ENCODE peak calls at places on chromosomes 4 and X, in seven cellular contexts. C is activated T-helper 1 cell treated with anti-CD3 and anti-CD28 coated beads, Interleukin-12 subunit alpha, Interleukin-12 subunit beta, Interleukin-2, Interleukin-4 antibody, amounts not matched to agents 30 ng/mL and 10 ng/mL and 1 ng/mL, durations not matched to agents 14 hours and 24 hours and 36 hours; L is central memory CD4-positive, alpha-beta T cell; T is fibroblast of lung; V is lower lobe of right lung; Y is left ventricle myocardium superior; J is IMR-90. E is an unnamed sample.

GRCh38 chr4:147756417-147756816 is 24.5 kb downstream of the ARHGAP10 start:
- DNase-seq in C (no peak), V (no peak), L (no peak), Y (no peak), J (no peak), T (no peak), E (no peak)

GRCh38 chr4:38306482-38307071 is 346.4 kb downstream of the PTTG2 start:
- DNase-seq in C (peak), J (no peak), Y (no peak), T (no peak), L (no peak), V (no peak), E (no peak)

GRCh38 chr4:11404431-11404830 is 24.3 kb downstream of the HS3ST1 start:
- DNase-seq in T (no peak), J (no peak), V (no peak), Y (no peak), C (no peak), L (no peak), E (no peak)

GRCh38 chr4:84985952-84986351 is 19.5 kb upstream of the WDFY3 start:
- DNase-seq in T (peak), V (no peak), C (no peak), Y (no peak), L (no peak), J (peak), E (no peak)

GRCh38 chrX:4150259-4150658 is 436.8 kb upstream of the PRKX start:
- DNase-seq in L (no peak), C (no peak), V (no peak), J (no peak), Y (no peak), T (no peak), E (no peak)

GRCh38 chrX:154013614-154014360 is 5.9 kb downstream of the IRAK1 start:
- DNase-seq in V (peak), T (no peak), L (peak), Y (no peak), J (peak), C (peak), E (peak)

GRCh38 chr4:151114986-151115385 is 15.6 kb downstream of the RPS3A start:
- DNase-seq in Y (no peak), J (peak), V (no peak), L (no peak), T (peak), C (no peak), E (no peak)

GRCh38 chrX:118973389-118974087 is 880 bp upstream of the LONRF3 start:
- DNase-seq in C (no peak), V (peak), Y (peak), J (no peak), L (no peak), T (no peak), E (peak)

GRCh38 chrX:46967547-46967946 is 55.3 kb downstream of the JADE3 start:
- DNase-seq in C (no peak), T (no peak), Y (no peak), J (no peak), L (no peak), V (no peak), E (no peak)

GRCh38 chr4:8205749-8206611 is 6.9 kb downstream of the SH3TC1 start:
- DNase-seq in L (no peak), Y (no peak), T (no peak), C (no peak), J (no peak), V (no peak), E (peak)

GRCh38 chr4:22491939-22492338 is 23.9 kb downstream of the ADGRA3 start:
- DNase-seq in T (no peak), C (no peak), V (no peak), L (no peak), J (no peak), Y (no peak), E (no peak)

GRCh38 chr4:147430111-147430510 is 50.8 kb upstream of the EDNRA start:
- DNase-seq in Y (no peak), T (no peak), J (no peak), L (no peak), V (no peak), C (no peak), E (no peak)

GRCh38 chrX:55342533-55343501 is 78.1 kb upstream of the PAGE3 start:
- DNase-seq in J (no peak), V (no peak), T (no peak), Y (no peak), C (peak), L (peak), E (no peak)

GRCh38 chr4:131063878-131064277 is 1967.9 kb downstream of the C4orf33 start:
- DNase-seq in V (no peak), T (peak), L (no peak), Y (no peak), C (no peak), J (no peak), E (no peak)

GRCh38 chr4:114057746-114058145 is 78.3 kb upstream of the ARSJ start:
- DNase-seq in Y (no peak), T (no peak), C (no peak), V (no peak), L (no peak), J (no peak), E (no peak)

GRCh38 chrX:39921838-39922237 is 175.9 kb downstream of the BCOR start:
- DNase-seq in T (no peak), C (no peak), L (no peak), V (no peak), Y (peak), J (no peak), E (no peak)

GRCh38 chr4:15182600-15183222 is 180.4 kb downstream of the CPEB2 start:
- DNase-seq in C (no peak), T (peak), V (no peak), L (no peak), J (no peak), Y (no peak), E (no peak)

GRCh38 chrX:134020910-134021309 is 35.5 kb upstream of the GPC3 start:
- DNase-seq in T (no peak), J (no peak), Y (no peak), V (no peak), C (no peak), L (no peak), E (no peak)

GRCh38 chr4:162010362-162010761 is 153.4 kb downstream of the FSTL5 start:
- DNase-seq in C (no peak), L (no peak), V (no peak), Y (no peak), J (no peak), T (no peak), E (no peak)

GRCh38 chr4:36392049-36392448 is 110.6 kb downstream of the DTHD1 start:
- DNase-seq in Y (no peak), T (peak), L (no peak), V (no peak), C (no peak), J (no peak), E (no peak)

GRCh38 chrX:52563105-52563504 is 46.2 kb upstream of the XAGE1B start:
- DNase-seq in C (no peak), L (no peak), J (no peak), T (no peak), V (no peak), Y (no peak), E (no peak)

GRCh38 chr4:108834787-108835384 is 72.0 kb upstream of the ETNPPL start:
- DNase-seq in V (no peak), J (peak), C (no peak), Y (no peak), L (peak), T (peak), E (no peak)

GRCh38 chrX:17597836-17598434 is 139.4 kb upstream of the SCML1 start:
- DNase-seq in J (no peak), C (no peak), V (peak), L (no peak), Y (peak), T (peak), E (no peak)

GRCh38 chr4:109113511-109113910 is 188.9 kb downstream of the COL25A1 start:
- DNase-seq in C (no peak), V (no peak), J (peak), Y (no peak), T (peak), L (no peak), E (no peak)

GRCh38 chrX:50691820-50692219 is 122.2 kb downstream of the SHROOM4 start:
- DNase-seq in C (no peak), V (no peak), L (peak), T (peak), J (peak), Y (no peak), E (no peak)

GRCh38 chrX:21740329-21741274 is 17.3 kb downstream of the SMPX start:
- DNase-seq in V (no peak), J (no peak), L (no peak), C (no peak), Y (peak), T (peak), E (no peak)

GRCh38 chrX:129925305-129926092 is 19.5 kb downstream of the UTP14A start:
- DNase-seq in T (peak), V (peak), Y (peak), C (peak), J (peak), L (peak), E (peak)

GRCh38 chrX:16528620-16529019 is 121.3 kb upstream of the S100G start:
- DNase-seq in J (no peak), C (peak), V (no peak), L (peak), Y (no peak), T (no peak), E (no peak)

GRCh38 chr4:85243857-85244256 is 231.1 kb upstream of the ARHGAP24 start:
- DNase-seq in Y (no peak), T (no peak), J (no peak), C (no peak), L (no peak), V (no peak), E (no peak)

GRCh38 chr4:15920723-15921591 is 17.6 kb downstream of the FGFBP1 start:
- DNase-seq in L (no peak), Y (no peak), J (peak), V (peak), C (no peak), T (peak), E (no peak)

GRCh38 chr4:86523333-86523732 is 70.8 kb upstream of the PTPN13 start:
- DNase-seq in C (no peak), V (no peak), T (no peak), L (no peak), Y (no peak), J (no peak), E (no peak)

GRCh38 chr4:98326168-98326567 is 65.0 kb downstream of the RAP1GDS1 start:
- DNase-seq in C (no peak), J (no peak), Y (no peak), T (no peak), L (no peak), V (no peak), E (no peak)